ENCODE peak calls at places on chromosomes 12 and 14, in nine cellular contexts. D is heart right ventricle; T is NCI-H1048; V is amniotic stem cell; F is stimulated activated CD4-positive, alpha-beta T cell treated with anti-CD3 and anti-CD28 coated beads, Interleukin-1b, Interleukin-23, amount 100 ng/mL, for 24 hours; W is activated naive CD4-positive, alpha-beta T cell treated with anti-CD3 and anti-CD28 coated beads, Interleukin-2, amount 10 ng/mL, durations not matched to agents 7 days and 5 days; Y is pancreas; Q is B cell; U is fibroblast of mammary gland. N is an unnamed sample.

GRCh38 chr12:53299101-53299453 is 418 bp upstream of the MYG1 start:
- DNase-seq in W (no peak), T (no peak), V (peak; percentile 22), Q (no peak), F (peak; percentile 20), D (no peak), U (peak; percentile 91), Y (no peak), N (peak; percentile 92)

GRCh38 chr12:71665109-71665476 is 992 bp downstream of the THAP2 start:
- DNase-seq in V (no peak), D (no peak), W (no peak), T (no peak), F (no peak), Q (no peak), Y (no peak), U (no peak), N (no peak)

GRCh38 chr12:1529862-1530591 is 64.4 kb downstream of the FBXL14 start:
- DNase-seq in T (no peak), F (no peak), Q (peak; percentile 72), W (no peak), D (peak; percentile 50), V (no peak), Y (no peak), U (no peak), N (peak; percentile 72)

GRCh38 chr12:96256672-96257361 is 62.6 kb downstream of the ELK3 start:
- DNase-seq in F (no peak), Y (no peak), U (no peak), V (no peak), T (no peak), Q (no peak), D (no peak), W (no peak), N (no peak)

GRCh38 chr14:55333785-55334485 is 62.7 kb downstream of the FBXO34 start:
- DNase-seq in U (no peak), V (no peak), Q (no peak), W (no peak), D (no peak), T (no peak), Y (no peak), F (no peak), N (no peak)

GRCh38 chr14:61178226-61179060 is 102.7 kb downstream of the TMEM30B start:
- DNase-seq in D (no peak), W (peak; percentile 56), V (peak; percentile 82), T (no peak), Y (no peak), Q (no peak), U (peak; percentile 98), F (peak; percentile 26), N (peak; percentile 92)

GRCh38 chr12:53123578-53124351 is 20.5 kb downstream of the SOAT2 start:
- DNase-seq in F (no peak), D (no peak), T (no peak), W (no peak), Q (no peak), V (no peak), Y (no peak), U (peak; percentile 63), N (peak; percentile 84)

GRCh38 chr12:29733060-29733459 is 50.7 kb downstream of the TMTC1 start:
- DNase-seq in Y (no peak), F (no peak), D (no peak), W (no peak), Q (no peak), V (no peak), T (no peak), U (peak; percentile 57), N (peak; percentile 35)

GRCh38 chr14:27427796-27428195 is 830.0 kb upstream of the NOVA1 start:
- DNase-seq in V (peak; percentile 60), D (no peak), Y (no peak), Q (no peak), W (no peak), U (peak; percentile 79), T (no peak), F (no peak), N (peak; percentile 9)

GRCh38 chr14:68598621-68599447 is 194.0 kb downstream of the ZFP36L1 start:
- DNase-seq in Y (peak; percentile 76), U (peak; percentile 95), T (no peak), F (no peak), Q (no peak), W (no peak), D (peak; percentile 75), V (peak; percentile 45), N (peak; percentile 79)

GRCh38 chr12:30613119-30613830 is 82.4 kb downstream of the IPO8 start:
- DNase-seq in Q (no peak), W (no peak), U (peak; percentile 11), Y (peak; percentile 40), T (no peak), D (no peak), F (no peak), V (no peak), N (peak; percentile 14)

GRCh38 chr14:104860414-104860813 is 4.7 kb upstream of the CEP170B start:
- DNase-seq in W (no peak), U (no peak), Q (no peak), D (no peak), T (no peak), V (no peak), F (no peak), Y (no peak), N (no peak)

GRCh38 chr12:3034067-3034750 is 43.0 kb upstream of the TSPAN9 start:
- DNase-seq in Y (peak; percentile 63), W (peak; percentile 62), U (peak; percentile 62), T (no peak), V (peak; percentile 12), F (peak; percentile 19), Q (peak; percentile 61), D (peak; percentile 65), N (peak; percentile 80)